ENCODE peak calls at places on chromosomes 16 and 17, in five cellular contexts. E, I, D, C and U are unnamed samples.

GRCh38 chr17:73697872-73698271 is 53.6 kb upstream of the SDK2 start:
- DNase-seq in E (no peak), I (no peak), D (no peak), C (peak), U (peak)

GRCh38 chr17:80693511-80693910 is 148.9 kb downstream of the RPTOR start:
- DNase-seq in E (no peak), I (no peak), D (no peak), C (no peak), U (peak)

GRCh38 chr17:82623707-82624106 is 24.5 kb downstream of the WDR45B start:
- DNase-seq in E (no peak), I (no peak), D (no peak), C (no peak), U (no peak)

GRCh38 chr17:64084086-64084939 is 45.6 kb downstream of the ERN1 start:
- DNase-seq in E (no peak), I (peak), D (no peak), C (peak), U (peak)

GRCh38 chr16:22317001-22317530 is 19.9 kb downstream of the POLR3E start:
- DNase-seq in E (no peak), I (no peak), D (no peak), C (no peak), U (peak)

GRCh38 chr16:25045696-25046381 is 30.7 kb upstream of the ARHGAP17 start:
- DNase-seq in E (peak), I (peak), D (no peak), C (no peak), U (no peak)

GRCh38 chr17:73508931-73509605 is 135.2 kb downstream of the SDK2 start:
- DNase-seq in E (no peak), I (no peak), D (no peak), C (no peak), U (no peak)

GRCh38 chr17:69485126-69485724 is 70.7 kb downstream of the MAP2K6 start:
- DNase-seq in E (no peak), I (no peak), D (no peak), C (no peak), U (no peak)

GRCh38 chr16:68382296-68382718 is 66.0 kb downstream of the SMPD3 start:
- DNase-seq in E (no peak), I (no peak), D (no peak), C (no peak), U (peak)

GRCh38 chr16:88613-89012 is 10.6 kb downstream of the MPG start:
- DNase-seq in E (no peak), I (no peak), D (no peak), C (no peak), U (no peak)

GRCh38 chr16:54077412-54077821 is 209.2 kb downstream of the IRX3 start:
- DNase-seq in E (no peak), I (peak), D (no peak), C (no peak), U (no peak)

GRCh38 chr17:19573075-19573474 is 39.4 kb downstream of the SLC47A1 start:
- DNase-seq in E (no peak), I (no peak), D (no peak), C (no peak), U (no peak)

GRCh38 chr17:45451131-45451530 is 18.5 kb upstream of the ARHGAP27 start:
- DNase-seq in E (no peak), I (no peak), D (no peak), C (no peak), U (no peak)

GRCh38 chr16:77111057-77111456 is 79.9 kb upstream of the MON1B start:
- DNase-seq in E (no peak), I (no peak), D (no peak), C (no peak), U (no peak)

GRCh38 chr16:4626396-4626795 is 1.8 kb downstream of the MGRN1 start:
- DNase-seq in E (no peak), I (no peak), D (no peak), C (no peak), U (peak)

GRCh38 chr16:22098538-22099255 is 6.4 kb downstream of the VWA3A start:
- DNase-seq in E (no peak), I (peak), D (peak), C (peak), U (peak)

GRCh38 chr16:12837344-12837743 is 33.7 kb upstream of the CPPED1 start:
- DNase-seq in E (no peak), I (no peak), D (no peak), C (no peak), U (no peak)

GRCh38 chr16:7775072-7775488 is 442.4 kb downstream of the RBFOX1 start:
- DNase-seq in E (no peak), I (no peak), D (no peak), C (no peak), U (no peak)

GRCh38 chr16:71846443-71846842 is 667 bp downstream of the ATXN1L start:
- DNase-seq in E (no peak), I (peak), D (no peak), C (no peak), U (peak)

GRCh38 chr17:61481421-61481820 is 29.2 kb downstream of the TBX4 start:
- DNase-seq in E (no peak), I (no peak), D (no peak), C (no peak), U (no peak)

GRCh38 chr17:80678621-80679020 is 134.0 kb downstream of the RPTOR start:
- DNase-seq in E (no peak), I (peak), D (no peak), C (peak), U (no peak)

GRCh38 chr17:73430165-73430680 is 118.4 kb upstream of the CDC42EP4 start:
- DNase-seq in E (no peak), I (no peak), D (no peak), C (peak), U (peak)

GRCh38 chr17:50904522-50905459 is 38.6 kb upstream of the TOB1 start:
- DNase-seq in E (no peak), I (no peak), D (no peak), C (peak), U (peak)

GRCh38 chr16:10895053-10895946 is 18.3 kb downstream of the CIITA start:
- DNase-seq in E (no peak), I (peak), D (no peak), C (no peak), U (no peak)

GRCh38 chr17:36980281-36980761 is 31.6 kb downstream of the AATF start:
- DNase-seq in E (no peak), I (no peak), D (no peak), C (no peak), U (peak)

GRCh38 chr16:27921134-27921533 is 142.4 kb downstream of the GSG1L start:
- DNase-seq in E (no peak), I (no peak), D (no peak), C (no peak), U (no peak)

GRCh38 chr16:57959804-57960203 is 11.1 kb downstream of the CNGB1 start:
- DNase-seq in E (no peak), I (no peak), D (no peak), C (no peak), U (no peak)

GRCh38 chr16:23556881-23557778 is at the start of the genes EARS2 and UBFD1:
- DNase-seq in E (peak), I (peak), D (peak), C (peak), U (peak)

GRCh38 chr16:58128721-58129096 is 472 bp downstream of the CFAP20 start:
- DNase-seq in E (no peak), I (peak), D (no peak), C (no peak), U (peak)

GRCh38 chr16:12119562-12119961 is 143.0 kb downstream of the SNX29 start:
- DNase-seq in E (no peak), I (peak), D (no peak), C (no peak), U (peak)

GRCh38 chr17:39573447-39574298 is 34.0 kb downstream of the NEUROD2 start:
- DNase-seq in E (peak), I (peak), D (peak), C (peak), U (peak)

GRCh38 chr17:39231587-39232551 is 6.1 kb upstream of the STAC2 start:
- DNase-seq in E (no peak), I (peak), D (peak), C (no peak), U (peak)

GRCh38 chr17:10754109-10754508 is 24.3 kb upstream of the TMEM220 start:
- DNase-seq in E (no peak), I (peak), D (no peak), C (no peak), U (peak)

GRCh38 chr16:86975445-86975844 is 341.7 kb downstream of the C16orf95 start:
- DNase-seq in E (no peak), I (peak), D (no peak), C (no peak), U (no peak)

GRCh38 chr16:10100829-10101228 is 81.4 kb downstream of the GRIN2A start:
- DNase-seq in E (no peak), I (no peak), D (no peak), C (no peak), U (no peak)